ENCODE peak calls at places on chromosomes 7 and 10, in six cellular contexts. A is sigmoid colon, W is transverse colon, H is endothelial cell of umbilical vein, C is breast epithelium, S is prostate gland. I is an unnamed sample.

GRCh38 chr7:151018421-151019129 is 5.7 kb downstream of the ATG9B start:
- DNase-seq in A (no peak), C (no peak), W (no peak), S (no peak), H (peak; percentile 56), I (no peak)

GRCh38 chr7:30750010-30750409 is 1.9 kb upstream of the INMT start:
- DNase-seq in S (no peak), A (no peak), W (no peak), H (no peak), C (no peak), I (no peak)

GRCh38 chr7:157601530-157601929 is 264.7 kb downstream of the DNAJB6 start:
- DNase-seq in S (no peak), H (no peak), C (no peak), W (no peak), A (peak; percentile 44), I (peak; percentile 57)

GRCh38 chr10:86172296-86172695 is 194.3 kb downstream of the GRID1 start:
- DNase-seq in C (no peak), W (no peak), H (no peak), S (no peak), A (no peak), I (no peak)

GRCh38 chr10:43867667-43868361 is 219.1 kb upstream of the ZNF32 start:
- DNase-seq in A (no peak), S (no peak), H (peak; percentile 66), W (no peak), C (no peak), I (no peak)

GRCh38 chr7:29063872-29064271 is 82.5 kb downstream of the CPVL start:
- DNase-seq in H (no peak), C (no peak), W (no peak), A (no peak), S (no peak), I (no peak)

GRCh38 chr10:43215758-43216455 is 51.0 kb downstream of the RASGEF1A start:
- DNase-seq in C (no peak), H (no peak), W (no peak), A (no peak), S (no peak), I (peak; percentile 47)

GRCh38 chr10:70672993-70673928 is 955 bp downstream of the ADAMTS14 start:
- DNase-seq in W (no peak), A (no peak), H (no peak), S (no peak), C (no peak), I (no peak)

GRCh38 chr7:21338728-21339164 is 89.1 kb upstream of the SP4 start:
- DNase-seq in W (no peak), C (no peak), H (peak; percentile 77), S (no peak), A (no peak), I (no peak)

GRCh38 chr7:92785923-92786322 is 50.5 kb downstream of the CDK6 start:
- DNase-seq in H (no peak), A (peak; percentile 70), C (no peak), S (no peak), W (no peak), I (no peak)

GRCh38 chr7:36400606-36401005 is 10.9 kb downstream of the ANLN start:
- DNase-seq in A (no peak), C (no peak), H (no peak), W (no peak), S (no peak), I (no peak)

GRCh38 chr10:70675496-70676161 is 3.3 kb downstream of the ADAMTS14 start:
- DNase-seq in C (no peak), A (no peak), H (no peak), W (no peak), S (no peak), I (no peak)

GRCh38 chr7:70520604-70521003 is 611.3 kb upstream of the GALNT17 start:
- DNase-seq in W (no peak), S (no peak), H (no peak), C (no peak), A (no peak), I (no peak)

GRCh38 chr7:120110169-120110568 is 162.8 kb upstream of the KCND2 start:
- DNase-seq in W (no peak), A (no peak), H (no peak), S (no peak), C (no peak), I (no peak)

GRCh38 chr7:130901209-130901783 is 167.3 kb upstream of the KLF14 start:
- DNase-seq in W (peak; percentile 71), S (peak; percentile 76), H (no peak), C (peak; percentile 94), A (peak; percentile 84), I (no peak)

GRCh38 chr10:99532687-99533495 is at the start of gene NKX2-3:
- DNase-seq in H (peak; percentile 40), W (peak; percentile 90), S (no peak), C (no peak), A (peak; percentile 100), I (peak; percentile 91)

GRCh38 chr7:12490941-12491340 is 79.6 kb upstream of the SCIN start:
- DNase-seq in H (no peak), S (no peak), W (no peak), C (no peak), A (no peak), I (no peak)

GRCh38 chr7:102864958-102865357 is 47.8 kb upstream of the LRRC17 start:
- DNase-seq in S (no peak), H (no peak), A (no peak), C (no peak), W (no peak), I (no peak)

GRCh38 chr7:142025896-142026295 is 30.2 kb downstream of the MGAM start:
- DNase-seq in H (no peak), C (no peak), A (no peak), W (no peak), S (no peak), I (no peak)

GRCh38 chr10:102834143-102834542 is 3.1 kb downstream of the CYP17A1 start:
- DNase-seq in S (no peak), A (no peak), W (no peak), H (no peak), C (no peak), I (no peak)

GRCh38 chr7:80942261-80943041 is 23.6 kb upstream of the SEMA3C start:
- DNase-seq in S (peak; percentile 41), W (peak; percentile 31), C (peak; percentile 81), H (peak; percentile 92), A (peak; percentile 83), I (no peak)

GRCh38 chr7:130956417-130957139 is 222.6 kb upstream of the KLF14 start:
- DNase-seq in C (no peak), A (no peak), W (no peak), S (no peak), H (peak; percentile 59), I (no peak)

GRCh38 chr7:80385512-80385911 is 126.4 kb downstream of the GNAT3 start:
- DNase-seq in W (no peak), S (no peak), C (no peak), H (peak; percentile 82), A (no peak), I (no peak)

GRCh38 chr10:16854623-16855022 is 37.4 kb upstream of the RSU1 start:
- DNase-seq in C (no peak), S (no peak), A (no peak), W (no peak), H (peak; percentile 56), I (no peak)

GRCh38 chr7:41085244-41085643 is 617.6 kb downstream of the INHBA start:
- DNase-seq in H (no peak), A (no peak), S (no peak), C (no peak), W (no peak), I (no peak)

GRCh38 chr7:82729172-82730030 is 285.8 kb upstream of the CACNA2D1 start:
- DNase-seq in S (peak; percentile 12), H (peak; percentile 60), A (no peak), W (no peak), C (no peak), I (no peak)

GRCh38 chr7:30612658-30613265 is 18.1 kb downstream of the GARS1 start:
- DNase-seq in C (no peak), A (no peak), S (no peak), H (peak; percentile 17), W (no peak), I (no peak)

GRCh38 chr7:103710247-103710646 is 264.2 kb upstream of the SLC26A5 start:
- DNase-seq in S (no peak), A (no peak), H (no peak), W (no peak), C (no peak), I (no peak)

GRCh38 chr10:95860486-95861040 is 47.2 kb upstream of the CC2D2B start:
- DNase-seq in H (no peak), S (no peak), W (no peak), A (no peak), C (no peak), I (no peak)

GRCh38 chr10:22649977-22650376 is 64.4 kb downstream of the PIP4K2A start:
- DNase-seq in H (no peak), W (no peak), S (no peak), A (no peak), C (no peak), I (no peak)

GRCh38 chr10:22649390-22649841 is 65.0 kb downstream of the PIP4K2A start:
- DNase-seq in W (no peak), C (no peak), A (no peak), H (peak; percentile 23), S (no peak), I (no peak)

GRCh38 chr10:22647244-22647643 is 67.1 kb downstream of the PIP4K2A start:
- DNase-seq in C (no peak), S (no peak), A (no peak), H (no peak), W (no peak), I (no peak)

GRCh38 chr10:22646291-22646926 is 68.0 kb downstream of the PIP4K2A start:
- DNase-seq in W (no peak), H (no peak), A (no peak), S (no peak), C (no peak), I (no peak)

GRCh38 chr10:22648547-22648961 is 65.8 kb downstream of the PIP4K2A start:
- DNase-seq in A (no peak), C (no peak), H (peak; percentile 63), W (no peak), S (no peak), I (no peak)
- H3K27ac ChIP-seq in A (no peak overlapping the region), C (no peak overlapping the region), H (peak overlapping the region; percentile 66), W (peak overlapping the region; percentile 39), S (no peak overlapping the region), I (peak overlapping the region; percentile 72)

GRCh38 chr10:91163709-91164474 is 56.6 kb upstream of the PCGF5 start:
- DNase-seq in S (peak; percentile 42), W (peak; percentile 79), H (peak; percentile 68), C (peak; percentile 70), A (peak; percentile 91), I (peak; percentile 89)
- TF ChIP-seq POLR2AphosphoS5 in S (peak; percentile 5), W (peak; percentile 71), H (peak; percentile 18), C (peak; percentile 8), A (peak; percentile 63), I (no peak)

DNA sequence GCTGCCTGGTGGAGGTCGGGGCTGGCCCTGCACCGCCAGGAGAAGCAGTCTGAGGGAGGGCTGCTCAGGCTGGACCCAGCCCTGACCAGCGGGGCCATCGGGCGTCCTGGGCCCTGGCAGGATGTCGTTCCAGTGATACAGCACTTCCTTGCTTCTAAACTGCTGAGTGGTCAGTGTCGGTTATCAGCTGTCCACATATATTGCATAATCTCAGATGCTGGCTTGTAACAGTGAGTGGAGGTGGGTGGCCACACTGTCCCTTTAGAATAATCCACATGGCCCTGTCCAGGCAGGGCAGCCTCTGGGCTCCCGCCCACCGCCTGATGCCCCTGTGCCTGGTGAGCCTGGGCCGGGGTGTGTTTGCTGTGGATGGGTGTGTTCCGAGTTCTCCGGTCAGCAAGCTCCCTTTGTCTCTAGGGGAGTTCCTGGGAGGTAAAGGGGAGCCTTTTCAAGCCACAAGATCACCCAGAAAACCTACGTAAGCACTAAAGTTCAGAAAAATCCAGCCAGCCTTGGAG is 86.1 kb downstream of the LHPP start:
- DNase-seq in S (no peak), W (no peak), A (no peak), H (no peak), C (no peak), I (no peak)
- H3K4me1 ChIP-seq in S (no peaks in the 10 kb centered on the region), W (peaks cover 5% of the 10 kb centered on the region), A (no peaks in the 10 kb centered on the region), H (no peaks in the 10 kb centered on the region), C (no peaks in the 10 kb centered on the region), I (peaks cover 14% of the 10 kb centered on the region)

GRCh38 chr10:89219512-89220218 is 12.5 kb upstream of the CH25H start:
- DNase-seq in W (no peak), S (no peak), C (no peak), A (no peak), H (no peak), I (no peak)
- H3K27ac ChIP-seq in W (no peak overlapping the region), S (no peak overlapping the region), C (peak overlapping the region; percentile 64), A (no peak overlapping the region), H (no peak overlapping the region), I (no peak overlapping the region)